ENCODE peak calls at places on chromosomes 16 and 17, in nine cellular contexts. One of them, this sample, is unnamed.

GRCh38 chr17:7413346-7413985 is 5.8 kb downstream of the NLGN2 start:
- DNase-seq in K562: no peak
- DNase-seq in prostate gland: no peak
- DNase-seq in Panc1: no peak
- DNase-seq in stomach: no peak
- DNase-seq in sigmoid colon: no peak
- DNase-seq in HL-60: no peak
- DNase-seq in vagina: no peak
- DNase-seq in endothelial cell of umbilical vein: no peak
- DNase-seq in this sample: no peak

GRCh38 chr16:23670137-23670776 is 8.4 kb upstream of the PLK1 start:
- DNase-seq in endothelial cell of umbilical vein: peak
- DNase-seq in stomach: no peak
- DNase-seq in HL-60: no peak
- DNase-seq in vagina: no peak
- DNase-seq in sigmoid colon: no peak
- DNase-seq in Panc1: no peak
- DNase-seq in prostate gland: no peak
- DNase-seq in K562: no peak
- DNase-seq in this sample: no peak

GRCh38 chr17:49180303-49180702 is 30.1 kb downstream of the GNGT2 start:
- DNase-seq in HL-60: peak
- DNase-seq in vagina: no peak
- DNase-seq in endothelial cell of umbilical vein: peak
- DNase-seq in Panc1: peak
- DNase-seq in stomach: peak
- DNase-seq in sigmoid colon: peak
- DNase-seq in prostate gland: peak
- DNase-seq in K562: peak
- DNase-seq in this sample: peak

GRCh38 chr17:82583720-82584234 is 64.2 kb downstream of the FOXK2 start:
- DNase-seq in endothelial cell of umbilical vein: no peak
- DNase-seq in HL-60: no peak
- DNase-seq in prostate gland: no peak
- DNase-seq in vagina: no peak
- DNase-seq in K562: no peak
- DNase-seq in Panc1: no peak
- DNase-seq in sigmoid colon: no peak
- DNase-seq in stomach: no peak
- DNase-seq in this sample: no peak

GRCh38 chr17:78719630-78720298 is 62.3 kb downstream of the CYTH1 start:
- DNase-seq in endothelial cell of umbilical vein: no peak
- DNase-seq in prostate gland: no peak
- DNase-seq in HL-60: no peak
- DNase-seq in vagina: no peak
- DNase-seq in K562: no peak
- DNase-seq in stomach: no peak
- DNase-seq in sigmoid colon: no peak
- DNase-seq in Panc1: no peak
- DNase-seq in this sample: no peak

GRCh38 chr17:36945959-36946725 is 2.6 kb upstream of the AATF start:
- DNase-seq in prostate gland: no peak
- DNase-seq in HL-60: no peak
- DNase-seq in vagina: no peak
- DNase-seq in K562: no peak
- DNase-seq in stomach: no peak
- DNase-seq in Panc1: no peak
- DNase-seq in sigmoid colon: no peak
- DNase-seq in endothelial cell of umbilical vein: no peak
- DNase-seq in this sample: no peak

GRCh38 chr16:24975428-24975889 is 39.7 kb downstream of the ARHGAP17 start:
- DNase-seq in sigmoid colon: no peak
- DNase-seq in HL-60: peak
- DNase-seq in vagina: no peak
- DNase-seq in stomach: no peak
- DNase-seq in endothelial cell of umbilical vein: no peak
- DNase-seq in prostate gland: no peak
- DNase-seq in Panc1: no peak
- DNase-seq in K562: no peak
- DNase-seq in this sample: no peak

GRCh38 chr17:49987681-49988441 is 7.2 kb downstream of the DLX3 start:
- DNase-seq in endothelial cell of umbilical vein: no peak
- DNase-seq in prostate gland: peak
- DNase-seq in Panc1: no peak
- DNase-seq in sigmoid colon: no peak
- DNase-seq in K562: no peak
- DNase-seq in stomach: no peak
- DNase-seq in vagina: no peak
- DNase-seq in HL-60: no peak
- DNase-seq in this sample: peak

GRCh38 chr17:36608794-36609497 is 7.6 kb downstream of the MRM1 start:
- DNase-seq in stomach: no peak
- DNase-seq in endothelial cell of umbilical vein: peak
- DNase-seq in prostate gland: peak
- DNase-seq in Panc1: no peak
- DNase-seq in vagina: no peak
- DNase-seq in sigmoid colon: no peak
- DNase-seq in K562: peak
- DNase-seq in HL-60: peak
- DNase-seq in this sample: no peak

GRCh38 chr16:49575352-49576172 is 202.0 kb downstream of the C16orf78 start:
- DNase-seq in HL-60: no peak
- DNase-seq in stomach: peak
- DNase-seq in vagina: no peak
- DNase-seq in prostate gland: no peak
- DNase-seq in sigmoid colon: no peak
- DNase-seq in endothelial cell of umbilical vein: no peak
- DNase-seq in Panc1: no peak
- DNase-seq in K562: no peak
- DNase-seq in this sample: no peak

GRCh38 chr17:30278032-30278431 is 13.7 kb downstream of the BLMH start:
- DNase-seq in sigmoid colon: no peak
- DNase-seq in HL-60: peak
- DNase-seq in prostate gland: no peak
- DNase-seq in K562: no peak
- DNase-seq in Panc1: no peak
- DNase-seq in vagina: no peak
- DNase-seq in stomach: peak
- DNase-seq in endothelial cell of umbilical vein: peak
- DNase-seq in this sample: no peak

GRCh38 chr16:85822145-85822544 is 22.6 kb downstream of the COX4I1 start:
- DNase-seq in HL-60: no peak
- DNase-seq in stomach: no peak
- DNase-seq in vagina: no peak
- DNase-seq in K562: no peak
- DNase-seq in sigmoid colon: peak
- DNase-seq in endothelial cell of umbilical vein: no peak
- DNase-seq in prostate gland: no peak
- DNase-seq in Panc1: no peak
- DNase-seq in this sample: no peak

GRCh38 chr16:14302031-14302398 is 230.9 kb downstream of the MRTFB start:
- DNase-seq in K562: peak
- DNase-seq in endothelial cell of umbilical vein: peak
- DNase-seq in HL-60: no peak
- DNase-seq in Panc1: no peak
- DNase-seq in vagina: no peak
- DNase-seq in sigmoid colon: peak
- DNase-seq in prostate gland: no peak
- DNase-seq in stomach: peak
- DNase-seq in this sample: no peak

GRCh38 chr17:21168555-21168865 is 41.7 kb downstream of the DHRS7B start:
- DNase-seq in prostate gland: no peak
- DNase-seq in sigmoid colon: no peak
- DNase-seq in vagina: no peak
- DNase-seq in endothelial cell of umbilical vein: no peak
- DNase-seq in stomach: no peak
- DNase-seq in K562: no peak
- DNase-seq in Panc1: no peak
- DNase-seq in HL-60: no peak
- DNase-seq in this sample: no peak

GRCh38 chr17:15281909-15282308 is 16.8 kb upstream of the PMP22 start:
- DNase-seq in sigmoid colon: no peak
- DNase-seq in vagina: no peak
- DNase-seq in prostate gland: no peak
- DNase-seq in endothelial cell of umbilical vein: peak
- DNase-seq in HL-60: no peak
- DNase-seq in K562: no peak
- DNase-seq in Panc1: no peak
- DNase-seq in stomach: no peak
- DNase-seq in this sample: no peak

GRCh38 chr16:28873543-28874201 is 4.6 kb upstream of the ATP2A1 start:
- DNase-seq in K562: peak
- DNase-seq in Panc1: no peak
- DNase-seq in prostate gland: no peak
- DNase-seq in vagina: no peak
- DNase-seq in stomach: no peak
- DNase-seq in endothelial cell of umbilical vein: no peak
- DNase-seq in HL-60: peak
- DNase-seq in sigmoid colon: no peak
- DNase-seq in this sample: no peak

GRCh38 chr17:79006001-79006400 is 3.6 kb downstream of the CANT1 start:
- DNase-seq in stomach: no peak
- DNase-seq in vagina: no peak
- DNase-seq in endothelial cell of umbilical vein: no peak
- DNase-seq in Panc1: no peak
- DNase-seq in prostate gland: no peak
- DNase-seq in sigmoid colon: peak
- DNase-seq in HL-60: no peak
- DNase-seq in K562: peak
- DNase-seq in this sample: peak

GRCh38 chr16:66605177-66605999 is 884 bp downstream of the CMTM3 start:
- DNase-seq in K562: peak
- DNase-seq in prostate gland: no peak
- DNase-seq in stomach: peak
- DNase-seq in sigmoid colon: peak
- DNase-seq in Panc1: no peak
- DNase-seq in vagina: no peak
- DNase-seq in endothelial cell of umbilical vein: peak
- DNase-seq in HL-60: peak
- DNase-seq in this sample: no peak

GRCh38 chr17:75832652-75833400 is 11.4 kb downstream of the UNC13D start:
- DNase-seq in HL-60: no peak
- DNase-seq in endothelial cell of umbilical vein: no peak
- DNase-seq in Panc1: no peak
- DNase-seq in vagina: no peak
- DNase-seq in sigmoid colon: no peak
- DNase-seq in stomach: no peak
- DNase-seq in K562: no peak
- DNase-seq in prostate gland: no peak
- DNase-seq in this sample: no peak

GRCh38 chr17:76873856-76874255 is 5.7 kb downstream of the MGAT5B start:
- DNase-seq in vagina: no peak
- DNase-seq in Panc1: no peak
- DNase-seq in HL-60: no peak
- DNase-seq in stomach: no peak
- DNase-seq in endothelial cell of umbilical vein: no peak
- DNase-seq in sigmoid colon: no peak
- DNase-seq in K562: no peak
- DNase-seq in prostate gland: no peak
- DNase-seq in this sample: no peak

GRCh38 chr17:1491406-1492248 is 859 bp downstream of the MYO1C start:
- DNase-seq in K562: peak
- DNase-seq in sigmoid colon: peak
- DNase-seq in endothelial cell of umbilical vein: no peak
- DNase-seq in vagina: no peak
- DNase-seq in stomach: peak
- DNase-seq in Panc1: no peak
- DNase-seq in prostate gland: no peak
- DNase-seq in HL-60: no peak
- DNase-seq in this sample: peak

GRCh38 chr16:66286527-66286926 is 80.0 kb upstream of the CDH5 start:
- DNase-seq in sigmoid colon: peak
- DNase-seq in endothelial cell of umbilical vein: no peak
- DNase-seq in stomach: no peak
- DNase-seq in K562: no peak
- DNase-seq in Panc1: no peak
- DNase-seq in prostate gland: no peak
- DNase-seq in HL-60: no peak
- DNase-seq in vagina: peak
- DNase-seq in this sample: peak

DNA sequence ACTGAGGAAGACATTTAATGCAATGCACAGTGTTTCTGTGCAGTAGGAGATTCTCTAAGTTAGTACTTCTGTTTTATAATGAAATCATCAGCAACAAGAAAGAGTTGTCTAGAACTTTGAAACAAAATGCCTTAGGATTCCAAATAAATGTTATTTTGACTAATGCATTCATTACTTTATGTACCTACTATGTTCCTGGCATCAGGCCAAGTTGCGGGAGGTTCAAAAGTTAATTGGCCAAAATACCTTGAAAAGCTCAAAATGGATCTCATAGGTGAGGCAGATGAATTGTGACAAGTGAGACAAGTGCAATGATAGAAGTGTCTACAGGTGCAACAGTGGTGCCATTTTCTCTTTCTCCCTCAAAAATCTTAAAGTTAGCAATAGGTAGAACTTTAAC is 289.4 kb downstream of the TOX3 start:
- DNase-seq in sigmoid colon: no peak
- DNase-seq in K562: no peak
- DNase-seq in stomach: no peak
- DNase-seq in HL-60: no peak
- DNase-seq in prostate gland: no peak
- DNase-seq in Panc1: no peak
- DNase-seq in vagina: no peak
- DNase-seq in endothelial cell of umbilical vein: no peak
- DNase-seq in this sample: no peak
- H3K4me3 ChIP-seq in sigmoid colon: no peak
- H3K4me3 ChIP-seq in K562: no peak
- H3K4me3 ChIP-seq in stomach: no peak
- H3K4me3 ChIP-seq in HL-60: no peak
- H3K4me3 ChIP-seq in prostate gland: no peak
- H3K4me3 ChIP-seq in Panc1: no peak
- H3K4me3 ChIP-seq in vagina: no peak
- H3K4me3 ChIP-seq in endothelial cell of umbilical vein: no peak
- H3K4me3 ChIP-seq in this sample: no peak

GRCh38 chr16:50575743-50576142 is 27.5 kb downstream of the NKD1 start:
- DNase-seq in HL-60: no peak
- DNase-seq in sigmoid colon: no peak
- DNase-seq in stomach: no peak
- DNase-seq in vagina: no peak
- DNase-seq in K562: no peak
- DNase-seq in Panc1: no peak
- DNase-seq in prostate gland: no peak
- DNase-seq in endothelial cell of umbilical vein: no peak
- DNase-seq in this sample: no peak
- TF ChIP-seq POLR2AphosphoS5 in HL-60: no peak
- TF ChIP-seq POLR2AphosphoS5 in sigmoid colon: no peak
- TF ChIP-seq POLR2AphosphoS5 in stomach: no peak
- TF ChIP-seq POLR2AphosphoS5 in vagina: no peak
- TF ChIP-seq POLR2AphosphoS5 in K562: no peak
- TF ChIP-seq POLR2AphosphoS5 in Panc1: no peak
- TF ChIP-seq POLR2AphosphoS5 in prostate gland: no peak
- TF ChIP-seq POLR2AphosphoS5 in endothelial cell of umbilical vein: no peak
- TF ChIP-seq POLR2AphosphoS5 in this sample: no peak

GRCh38 chr17:42929497-42929844 is 28.9 kb downstream of the G6PC1 start:
- DNase-seq in endothelial cell of umbilical vein: no peak
- DNase-seq in HL-60: no peak
- DNase-seq in stomach: no peak
- DNase-seq in prostate gland: no peak
- DNase-seq in Panc1: no peak
- DNase-seq in vagina: no peak
- DNase-seq in sigmoid colon: no peak
- DNase-seq in K562: no peak
- DNase-seq in this sample: no peak
- TF ChIP-seq CTCF in endothelial cell of umbilical vein: no peak
- TF ChIP-seq CTCF in HL-60: no peak
- TF ChIP-seq CTCF in stomach: no peak
- TF ChIP-seq CTCF in prostate gland: peak
- TF ChIP-seq CTCF in Panc1: peak
- TF ChIP-seq CTCF in vagina: no peak
- TF ChIP-seq CTCF in sigmoid colon: no peak
- TF ChIP-seq CTCF in K562: no peak
- TF ChIP-seq CTCF in this sample: no peak

GRCh38 chr17:44688200-44688599 is 1.4 kb downstream of the CCDC43 start:
- DNase-seq in prostate gland: no peak
- DNase-seq in K562: no peak
- DNase-seq in sigmoid colon: no peak
- DNase-seq in endothelial cell of umbilical vein: no peak
- DNase-seq in vagina: no peak
- DNase-seq in HL-60: no peak
- DNase-seq in Panc1: no peak
- DNase-seq in stomach: no peak
- DNase-seq in this sample: no peak
- H3K4me3 ChIP-seq in prostate gland: no peak
- H3K4me3 ChIP-seq in K562: peak
- H3K4me3 ChIP-seq in sigmoid colon: no peak
- H3K4me3 ChIP-seq in endothelial cell of umbilical vein: no peak
- H3K4me3 ChIP-seq in vagina: no peak
- H3K4me3 ChIP-seq in HL-60: no peak
- H3K4me3 ChIP-seq in Panc1: no peak
- H3K4me3 ChIP-seq in stomach: no peak
- H3K4me3 ChIP-seq in this sample: peak

This sample was measured in breast epithelium.